ENCODE peak calls at places on chromosomes 11 and 22, in four cellular contexts. L is A549, J is K562, W is HepG2. B is an unnamed sample.

GRCh38 chr22:43828711-43829447 is 16.8 kb upstream of the EFCAB6 start:
- DNase-seq in J (no peak), W (no peak), L (peak; percentile 10), B (no peak)

GRCh38 chr11:24155792-24156191 is 341.1 kb upstream of the LUZP2 start:
- DNase-seq in J (no peak), L (no peak), W (peak; percentile 3), B (no peak)

GRCh38 chr11:45405916-45406670 is 120.0 kb upstream of the SYT13 start:
- DNase-seq in L (peak; percentile 13), W (no peak), J (no peak), B (no peak)

GRCh38 chr11:63866211-63866610 is 27.3 kb downstream of the MARK2 start:
- DNase-seq in W (no peak), J (no peak), L (no peak), B (peak; percentile 86)

GRCh38 chr11:80816454-80816847 is 1375.6 kb upstream of the TENM4 start:
- DNase-seq in W (no peak), J (no peak), L (no peak), B (no peak)

GRCh38 chr11:60978546-60979380 is 7.3 kb downstream of the CD6 start:
- DNase-seq in L (no peak), W (no peak), J (no peak), B (peak; percentile 21)

GRCh38 chr11:23232652-23233051 is 372.4 kb upstream of the CCDC179 start:
- DNase-seq in L (no peak), W (no peak), J (no peak), B (no peak)

GRCh38 chr11:103806130-103806900 is 230.1 kb upstream of the DDI1 start:
- DNase-seq in L (peak; percentile 59), W (no peak), J (no peak), B (no peak)

GRCh38 chr11:6248248-6248647 is 9.4 kb downstream of the CNGA4 start:
- DNase-seq in W (no peak), J (no peak), L (no peak), B (no peak)

GRCh38 chr11:79062814-79063762 is 377.7 kb downstream of the TENM4 start:
- DNase-seq in W (peak; percentile 18), L (peak; percentile 53), J (peak; percentile 18), B (no peak)

GRCh38 chr11:88131764-88132470 is 43.3 kb downstream of the RAB38 start:
- DNase-seq in L (no peak), J (no peak), W (no peak), B (no peak)

GRCh38 chr22:36753916-36754315 is 22.0 kb downstream of the IFT27 start:
- DNase-seq in J (no peak), W (no peak), L (no peak), B (no peak)

GRCh38 chr11:86672007-86672621 is at the start of gene ME3:
- DNase-seq in W (no peak), L (peak; percentile 76), J (no peak), B (no peak)

GRCh38 chr11:108571001-108571400 is 22.6 kb downstream of the EXPH5 start:
- DNase-seq in W (no peak), J (no peak), L (no peak), B (no peak)

GRCh38 chr11:2270322-2271076 is at the start of gene ASCL2:
- DNase-seq in W (no peak), L (no peak), J (no peak), B (no peak)

GRCh38 chr22:30575011-30575671 is 676 bp upstream of the GAL3ST1 start:
- DNase-seq in J (no peak), L (no peak), W (no peak), B (no peak)

GRCh38 chr11:203945-204586 is 3.1 kb downstream of the BET1L start:
- DNase-seq in L (no peak), W (no peak), J (no peak), B (no peak)

GRCh38 chr11:71112990-71113389 is 139.4 kb downstream of the SHANK2 start:
- DNase-seq in L (no peak), J (no peak), W (no peak), B (no peak)

GRCh38 chr11:75427181-75427580 is 5.8 kb downstream of the KLHL35 start:
- DNase-seq in L (no peak), J (no peak), W (no peak), B (no peak)

GRCh38 chr11:65817312-65817814 is 16.4 kb upstream of the SNX32 start:
- DNase-seq in J (no peak), L (no peak), W (no peak), B (no peak)
- TF ChIP-seq CHD2 in J (no peak), L (no peak), W (no peak), B (no peak)

DNA sequence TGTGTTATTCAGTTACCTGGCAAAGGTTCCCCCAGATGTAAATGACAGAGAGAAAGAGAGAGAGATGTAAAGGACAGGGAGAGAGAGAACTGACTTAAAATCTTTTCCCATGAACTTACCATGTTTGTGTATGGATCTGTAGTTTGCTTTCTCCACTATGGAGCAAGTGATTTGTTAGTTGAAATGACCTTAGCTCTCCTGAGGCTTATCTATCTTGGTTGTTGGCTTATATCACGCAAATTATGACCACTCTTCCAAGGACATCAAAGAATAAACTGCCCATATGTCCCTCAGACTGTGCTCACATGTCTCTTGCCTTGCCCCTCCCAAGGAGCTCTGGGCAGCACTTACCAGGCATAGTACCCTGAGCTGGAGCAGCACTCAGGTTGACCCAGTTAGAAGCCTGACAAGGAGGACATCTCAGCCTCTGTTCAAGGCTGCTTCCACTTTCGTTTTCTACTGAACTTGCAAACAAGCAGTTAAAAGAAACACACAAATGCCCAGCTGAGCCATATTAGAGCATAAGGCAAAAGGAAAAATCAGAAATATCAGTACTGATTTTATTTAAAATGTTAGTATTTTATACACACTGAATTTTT is 95.2 kb upstream of the RCN1 start:
- DNase-seq in J (no peak), L (peak; percentile 1), W (no peak), B (peak; percentile 26)
- TF ChIP-seq MYC in J (no peak), L (no peak), W (no peak), B (no peak)

GRCh38 chr22:50144005-50144614 is 26.4 kb upstream of the PANX2 start:
- DNase-seq in J (no peak), L (no peak), W (no peak), B (no peak)
- TF ChIP-seq CHD2 in J (no peak), L (no peak), W (no peak), B (no peak)

GRCh38 chr11:77107950-77108349 is 5.3 kb downstream of the OMP start:
- DNase-seq in L (peak; percentile 73), W (peak; percentile 60), J (no peak), B (no peak)
- TF ChIP-seq MYC in L (no peak), W (no peak), J (no peak), B (no peak)